ENCODE peak calls at places on chromosomes 11 and 22, in six cellular contexts. S, F, U, B, K and V are unnamed samples.

GRCh38 chr11:12029738-12030363 is 21.4 kb upstream of the DKK3 start:
- DNase-seq in S (no peak), F (no peak), U (no peak), B (no peak), K (peak; percentile 47), V (peak; percentile 64)

GRCh38 chr22:40668611-40669390 is 10.5 kb upstream of the MCHR1 start:
- DNase-seq in S (no peak), F (peak; percentile 43), U (peak; percentile 35), B (peak; percentile 65), K (peak; percentile 31), V (peak; percentile 89)

GRCh38 chr11:13216019-13217006 is 61.3 kb upstream of the BMAL1 start:
- DNase-seq in S (no peak), F (peak; percentile 35), U (peak; percentile 61), B (peak; percentile 44), K (peak; percentile 94), V (peak; percentile 99)

GRCh38 chr11:1072116-1072820 is 2.4 kb upstream of the MUC2 start:
- DNase-seq in S (no peak), F (no peak), U (no peak), B (peak; percentile 62), K (peak; percentile 32), V (peak; percentile 48)

GRCh38 chr22:19749876-19750275 is 10.7 kb upstream of the TBX1 start:
- DNase-seq in S (no peak), F (no peak), U (no peak), B (no peak), K (no peak), V (no peak)

GRCh38 chr22:49848690-49849160 is 4.9 kb upstream of the ZBED4 start:
- DNase-seq in S (peak; percentile 62), F (no peak), U (no peak), B (no peak), K (no peak), V (no peak)

GRCh38 chr22:49727881-49728563 is 99.7 kb downstream of the BRD1 start:
- DNase-seq in S (peak; percentile 27), F (no peak), U (no peak), B (no peak), K (no peak), V (no peak)

GRCh38 chr22:46119729-46120419 is 30.5 kb upstream of the PPARA start:
- DNase-seq in S (no peak), F (peak; percentile 45), U (no peak), B (no peak), K (no peak), V (peak; percentile 95)

GRCh38 chr11:102453286-102453797 is 777 bp upstream of the TMEM123 start:
- DNase-seq in S (peak; percentile 18), F (peak; percentile 51), U (no peak), B (peak; percentile 49), K (no peak), V (no peak)

GRCh38 chr11:114260483-114260882 is 35.7 kb upstream of the NNMT start:
- DNase-seq in S (no peak), F (no peak), U (no peak), B (no peak), K (no peak), V (no peak)

GRCh38 chr11:126310229-126310991 is 6.5 kb downstream of the DCPS start:
- DNase-seq in S (peak; percentile 81), F (peak; percentile 83), U (peak; percentile 88), B (peak; percentile 85), K (peak; percentile 42), V (peak; percentile 83)

GRCh38 chr11:96134622-96135021 is 208.4 kb downstream of the MAML2 start:
- DNase-seq in S (no peak), F (no peak), U (no peak), B (peak; percentile 42), K (no peak), V (peak; percentile 45)

GRCh38 chr22:32579533-32580220 is 105.1 kb downstream of the FBXO7 start:
- DNase-seq in S (no peak), F (no peak), U (no peak), B (no peak), K (no peak), V (peak; percentile 50)

GRCh38 chr22:46043816-46044717 is 67.1 kb upstream of the WNT7B start:
- DNase-seq in S (no peak), F (peak; percentile 68), U (no peak), B (no peak), K (no peak), V (peak; percentile 67)

GRCh38 chr11:93025558-93026255 is 56.3 kb downstream of the MTNR1B start:
- DNase-seq in S (no peak), F (no peak), U (no peak), B (no peak), K (no peak), V (peak; percentile 33)

GRCh38 chr11:3710485-3711259 is 39.5 kb upstream of the CHRNA10 start:
- DNase-seq in S (no peak), F (no peak), U (no peak), B (no peak), K (no peak), V (peak; percentile 40)

GRCh38 chr11:27228232-27228631 is 134.8 kb downstream of the CCDC34 start:
- DNase-seq in S (no peak), F (no peak), U (no peak), B (no peak), K (no peak), V (no peak)

GRCh38 chr22:16819249-16819648 is 6.0 kb downstream of the XKR3 start:
- DNase-seq in S (no peak), F (no peak), U (no peak), B (no peak), K (no peak), V (peak; percentile 68)

GRCh38 chr11:104564921-104565580 is 333.2 kb downstream of the CASP12 start:
- DNase-seq in S (no peak), F (no peak), U (no peak), B (no peak), K (no peak), V (no peak)

GRCh38 chr11:68963779-68964178 is 17.0 kb downstream of the MRGPRD start:
- DNase-seq in S (no peak), F (no peak), U (no peak), B (no peak), K (no peak), V (no peak)

GRCh38 chr11:64235427-64236161 is 1.2 kb downstream of the VEGFB start:
- DNase-seq in S (no peak), F (no peak), U (no peak), B (no peak), K (no peak), V (no peak)

GRCh38 chr22:21624120-21624879 is 5.5 kb downstream of the YDJC start:
- DNase-seq in S (peak; percentile 57), F (peak; percentile 89), U (peak; percentile 76), B (peak; percentile 45), K (no peak), V (peak; percentile 62)

GRCh38 chr11:8035225-8035846 is 45.7 kb upstream of the TUB start:
- DNase-seq in S (no peak), F (no peak), U (no peak), B (peak; percentile 38), K (no peak), V (no peak)

GRCh38 chr22:49206281-49206680 is 621.4 kb downstream of the BRD1 start:
- DNase-seq in S (no peak), F (no peak), U (no peak), B (no peak), K (no peak), V (no peak)

GRCh38 chr22:39990688-39991087 is 4.1 kb upstream of the FAM83F start:
- DNase-seq in S (no peak), F (no peak), U (no peak), B (no peak), K (no peak), V (no peak)

GRCh38 chr22:35971418-35972119 is 57.1 kb downstream of the RBFOX2 start:
- DNase-seq in S (peak; percentile 65), F (no peak), U (no peak), B (peak; percentile 77), K (no peak), V (peak; percentile 92)

GRCh38 chr22:46201059-46201757 is 48.9 kb downstream of the CDPF1 start:
- DNase-seq in S (no peak), F (peak; percentile 75), U (peak; percentile 14), B (peak; percentile 49), K (peak; percentile 46), V (no peak)

GRCh38 chr11:976431-977160 is 50.9 kb downstream of the AP2A2 start:
- DNase-seq in S (no peak), F (no peak), U (no peak), B (no peak), K (no peak), V (peak; percentile 67)

GRCh38 chr11:70065318-70066135 is 12.6 kb upstream of the ANO1 start:
- DNase-seq in S (peak; percentile 9), F (no peak), U (no peak), B (no peak), K (no peak), V (no peak)

GRCh38 chr11:28460348-28460747 is 352.2 kb downstream of the METTL15 start:
- DNase-seq in S (no peak), F (no peak), U (no peak), B (no peak), K (no peak), V (no peak)
- H3K4me1 ChIP-seq in S (no peaks in the 10 kb centered on the region), F (no peaks in the 10 kb centered on the region), U (peaks cover 11% of the 10 kb centered on the region), B (no peaks in the 10 kb centered on the region), K (no peaks in the 10 kb centered on the region), V (peaks cover 20% of the 10 kb centered on the region)

DNA sequence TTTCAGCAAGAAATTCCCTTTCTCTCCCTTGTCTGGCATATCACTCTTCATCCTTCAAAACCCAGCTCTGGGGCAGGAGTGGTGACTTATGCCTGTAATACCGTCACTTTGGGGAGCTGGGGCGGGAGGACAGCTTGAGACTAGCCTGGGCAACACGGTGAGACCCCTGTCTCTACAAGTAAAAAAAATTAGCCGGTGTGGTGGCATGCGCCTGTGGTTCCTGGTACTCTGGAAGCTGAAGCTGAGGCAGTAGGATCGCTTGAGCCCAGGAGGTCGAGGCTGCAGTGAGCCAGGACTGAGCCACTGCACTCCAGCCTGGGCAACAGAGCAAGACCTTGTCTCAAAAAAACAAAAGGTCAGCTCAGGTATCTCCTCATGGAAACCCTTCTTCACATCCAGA is 1.4 kb upstream of the RCE1 start:
- DNase-seq in S (no peak), F (no peak), U (no peak), B (no peak), K (no peak), V (no peak)
- TF ChIP-seq EZH2phosphoT487 in S (no peak), F (no peak), U (no peak), B (no peak), K (no peak), V (no peak)

GRCh38 chr11:33321483-33321882 is 64.3 kb downstream of the HIPK3 start:
- DNase-seq in S (no peak), F (no peak), U (no peak), B (no peak), K (no peak), V (no peak)

GRCh38 chr11:33320814-33321330 is 63.7 kb downstream of the HIPK3 start:
- DNase-seq in S (no peak), F (no peak), U (no peak), B (peak; percentile 11), K (no peak), V (no peak)

GRCh38 chr11:33323421-33323820 is 66.2 kb downstream of the HIPK3 start:
- DNase-seq in S (no peak), F (no peak), U (no peak), B (no peak), K (no peak), V (no peak)

GRCh38 chr11:33317662-33318061 is 60.5 kb downstream of the HIPK3 start:
- DNase-seq in S (no peak), F (no peak), U (no peak), B (no peak), K (no peak), V (peak; percentile 72)

GRCh38 chr11:33319965-33320813 is 63.0 kb downstream of the HIPK3 start:
- DNase-seq in S (no peak), F (peak; percentile 25), U (no peak), B (no peak), K (no peak), V (no peak)
- H4K20me1 ChIP-seq in S (peaks cover 93% of the 10 kb centered on the region), F (no peaks in the 10 kb centered on the region), U (no peaks in the 10 kb centered on the region), B (peaks cover 68% of the 10 kb centered on the region), K (no peaks in the 10 kb centered on the region), V (peaks cover 36% of the 10 kb centered on the region)

GRCh38 chr11:66883021-66883968 is 26.4 kb downstream of the LRFN4 start:
- DNase-seq in S (peak; percentile 85), F (peak; percentile 92), U (peak; percentile 84), B (peak; percentile 72), K (peak; percentile 68), V (peak; percentile 88)
- H3K4me1 ChIP-seq in S (peaks cover 4% of the 10 kb centered on the region), F (peaks cover 10% of the 10 kb centered on the region), U (peaks cover 23% of the 10 kb centered on the region), B (peaks cover 13% of the 10 kb centered on the region), K (peaks cover 83% of the 10 kb centered on the region), V (peaks cover 19% of the 10 kb centered on the region)